ENCODE peak calls at places on chromosomes 2 and 18, in eight cellular contexts. P is neural progenitor cell; H is transverse colon; D is naive thymus-derived CD4-positive, alpha-beta T cell; X is astrocyte; L is psoas muscle; M is adrenal gland; W is heart right ventricle. O is an unnamed sample.
A peak's percentile ranks its signal among the peaks of the same experiment; 100 is the strongest.

GRCh38 chr2:106269591-106270291 is 75.6 kb upstream of the UXS1 start:
- DNase-seq in P (no peak), H (peak; percentile 72), D (peak; percentile 11), X (no peak), L (peak; percentile 24), M (peak; percentile 17), W (peak; percentile 52), O (peak; percentile 28)

GRCh38 chr2:164554487-164554886 is 66.8 kb downstream of the GRB14 start:
- DNase-seq in P (no peak), H (no peak), D (no peak), X (no peak), L (no peak), M (no peak), W (no peak), O (no peak)

GRCh38 chr2:26299488-26300092 is 46.4 kb upstream of the SELENOI start:
- DNase-seq in P (peak; percentile 67), H (peak; percentile 30), D (peak; percentile 53), X (peak; percentile 53), L (no peak), M (peak; percentile 23), W (no peak), O (no peak)

GRCh38 chr2:31526946-31527345 is 53.8 kb downstream of the SRD5A2 start:
- DNase-seq in P (no peak), H (no peak), D (no peak), X (no peak), L (no peak), M (no peak), W (no peak), O (no peak)

GRCh38 chr18:46294325-46294724 is 190.1 kb downstream of the HAUS1 start:
- DNase-seq in P (no peak), H (no peak), D (no peak), X (no peak), L (no peak), M (no peak), W (no peak), O (no peak)

GRCh38 chr18:6414118-6414722 is 491 bp downstream of the L3MBTL4 start:
- DNase-seq in P (peak; percentile 67), H (peak; percentile 83), D (no peak), X (no peak), L (peak; percentile 69), M (peak; percentile 78), W (peak; percentile 60), O (peak; percentile 72)

GRCh38 chr2:180180511-180180910 is 173.4 kb upstream of the CWC22 start:
- DNase-seq in P (no peak), H (no peak), D (no peak), X (no peak), L (no peak), M (no peak), W (no peak), O (no peak)

GRCh38 chr2:241131531-241131930 is 17.7 kb downstream of the PASK start:
- DNase-seq in P (no peak), H (no peak), D (no peak), X (no peak), L (no peak), M (no peak), W (no peak), O (peak; percentile 34)

GRCh38 chr2:120430501-120430830 is 84.5 kb downstream of the INHBB start:
- DNase-seq in P (no peak), H (no peak), D (no peak), X (no peak), L (no peak), M (no peak), W (no peak), O (no peak)

GRCh38 chr2:100983684-100984310 is 18.3 kb upstream of the RPL31 start:
- DNase-seq in P (no peak), H (no peak), D (no peak), X (no peak), L (no peak), M (no peak), W (no peak), O (no peak)

GRCh38 chr2:30789670-30790210 is 17.5 kb downstream of the CAPN13 start:
- DNase-seq in P (no peak), H (no peak), D (no peak), X (no peak), L (no peak), M (no peak), W (no peak), O (no peak)

GRCh38 chr18:31740180-31740579 is 20.5 kb downstream of the SLC25A52 start:
- DNase-seq in P (no peak), H (no peak), D (no peak), X (no peak), L (no peak), M (no peak), W (no peak), O (no peak)

GRCh38 chr2:54574107-54574859 is 118.2 kb downstream of the SPTBN1 start:
- DNase-seq in P (no peak), H (peak; percentile 83), D (peak; percentile 84), X (peak; percentile 56), L (peak; percentile 37), M (peak; percentile 86), W (no peak), O (no peak)

DNA sequence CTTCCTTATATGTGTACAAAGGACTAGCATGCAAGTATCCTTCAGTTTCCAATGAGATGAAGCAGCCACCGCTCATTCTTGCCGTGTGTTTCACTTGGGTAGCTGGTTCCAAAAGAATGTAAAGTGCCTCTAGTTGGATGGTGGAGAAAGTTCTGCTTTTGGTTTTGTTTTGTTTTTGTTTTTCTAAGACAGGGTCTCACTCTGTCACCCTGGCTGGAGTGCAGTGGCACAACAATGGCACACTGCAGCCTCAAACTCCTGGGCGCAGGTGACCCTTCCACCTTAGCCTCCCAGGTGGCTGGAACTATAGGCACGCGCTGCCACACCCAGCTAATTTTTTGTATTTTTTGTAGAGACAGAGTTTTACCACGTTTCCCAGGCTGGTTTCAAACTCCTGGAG is 8.3 kb downstream of the ANXA4 start:
- DNase-seq in P (no peak), H (no peak), D (no peak), X (no peak), L (no peak), M (no peak), W (no peak), O (no peak)
- H3K4me1 ChIP-seq in P (no peaks in the 10 kb centered on the region), H (peaks cover 17% of the 10 kb centered on the region), D (no peaks in the 10 kb centered on the region), X (no peaks in the 10 kb centered on the region), L (no peaks in the 10 kb centered on the region), M (no peaks in the 10 kb centered on the region), W (no peaks in the 10 kb centered on the region), O (peaks cover 58% of the 10 kb centered on the region)

GRCh38 chr2:46548521-46549144 is 69.3 kb downstream of the TMEM247 start:
- DNase-seq in P (no peak), H (no peak), D (no peak), X (no peak), L (no peak), M (no peak), W (no peak), O (no peak)

GRCh38 chr2:46549159-46549902 is 70.0 kb downstream of the TMEM247 start:
- DNase-seq in P (no peak), H (peak; percentile 35), D (no peak), X (no peak), L (no peak), M (no peak), W (no peak), O (no peak)

GRCh38 chr2:46552528-46552927 is 73.2 kb downstream of the TMEM247 start:
- DNase-seq in P (no peak), H (no peak), D (no peak), X (no peak), L (no peak), M (no peak), W (no peak), O (no peak)

GRCh38 chr2:46552086-46552485 is 72.7 kb downstream of the TMEM247 start:
- DNase-seq in P (no peak), H (no peak), D (no peak), X (no peak), L (no peak), M (no peak), W (no peak), O (no peak)

DNA sequence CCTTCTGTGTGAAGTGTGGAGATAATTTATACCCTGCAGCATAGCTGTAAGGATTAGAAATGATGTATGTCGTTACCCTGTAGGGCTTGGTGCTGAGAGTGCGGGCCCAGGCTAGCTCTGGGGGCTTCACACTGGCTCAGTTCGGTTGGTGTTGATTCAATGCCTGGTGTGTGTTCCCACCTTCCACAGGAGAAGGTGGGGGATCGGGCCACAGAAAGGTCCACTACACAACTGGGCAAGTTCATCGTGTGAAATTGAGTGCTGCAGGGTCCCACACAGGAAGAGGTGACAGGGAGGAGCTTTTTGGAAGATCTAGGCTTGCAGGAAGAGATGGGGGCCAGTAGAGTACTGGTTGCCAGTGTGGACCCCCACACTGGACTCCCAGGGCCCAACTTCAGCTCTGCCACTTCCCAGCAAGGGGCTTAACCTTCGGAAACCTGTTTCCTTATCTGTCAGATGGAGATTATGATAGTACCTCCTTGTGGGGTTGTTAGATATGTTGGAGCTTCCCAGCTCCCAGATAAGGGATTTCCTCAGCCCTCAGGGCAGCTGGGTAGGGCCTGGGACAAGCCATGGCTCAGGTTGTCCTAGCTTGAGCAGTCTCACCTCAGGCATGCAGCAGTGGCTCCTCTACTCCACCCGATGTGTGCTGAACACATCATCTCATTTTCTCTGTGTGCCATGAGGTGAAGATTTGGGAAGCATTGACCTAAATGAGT is 71.5 kb downstream of the TMEM247 start:
- DNase-seq in P (no peak), H (no peak), D (no peak), X (no peak), L (no peak), M (no peak), W (no peak), O (no peak)
- H3K4me1 ChIP-seq in P (peaks cover 17% of the 10 kb centered on the region), H (peaks cover 30% of the 10 kb centered on the region), D (peaks cover 7% of the 10 kb centered on the region), X (no peaks in the 10 kb centered on the region), L (peaks cover 94% of the 10 kb centered on the region), M (no peaks in the 10 kb centered on the region), W (peaks cover 87% of the 10 kb centered on the region), O (no peaks in the 10 kb centered on the region)

DNA sequence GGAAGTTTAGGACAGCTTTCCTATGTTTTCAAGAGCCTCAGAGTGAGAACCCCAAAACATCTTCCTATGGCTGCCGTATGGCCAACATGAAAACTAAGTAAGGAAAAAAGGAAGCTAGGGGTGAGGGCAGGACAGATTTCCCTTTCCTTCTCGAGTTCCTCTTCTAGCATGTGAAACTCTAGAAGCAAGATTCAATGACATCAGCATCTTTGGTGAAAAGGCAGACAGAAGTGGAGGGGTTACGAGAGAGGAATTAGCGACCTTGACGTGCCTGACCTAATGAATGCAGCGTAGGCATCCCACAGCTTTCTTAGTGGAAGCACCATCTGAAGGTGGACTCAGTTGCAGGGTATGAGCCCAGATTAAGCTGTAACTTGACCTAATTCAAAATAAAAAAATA is 47.9 kb upstream of the PELI1 start:
- DNase-seq in P (no peak), H (no peak), D (no peak), X (no peak), L (no peak), M (no peak), W (no peak), O (no peak)
- H3K4me1 ChIP-seq in P (peaks cover 25% of the 10 kb centered on the region), H (peaks cover 23% of the 10 kb centered on the region), D (no peaks in the 10 kb centered on the region), X (no peaks in the 10 kb centered on the region), L (no peaks in the 10 kb centered on the region), M (no peaks in the 10 kb centered on the region), W (no peaks in the 10 kb centered on the region), O (no peaks in the 10 kb centered on the region)

GRCh38 chr2:237868631-237869356 is 9.4 kb downstream of the RAMP1 start:
- DNase-seq in P (no peak), H (no peak), D (no peak), X (peak; percentile 73), L (no peak), M (no peak), W (no peak), O (no peak)
- H3K4me1 ChIP-seq in P (peaks cover 6% of the 10 kb centered on the region), H (peaks cover 17% of the 10 kb centered on the region), D (peaks cover 4% of the 10 kb centered on the region), X (peaks cover 34% of the 10 kb centered on the region), L (peaks cover 53% of the 10 kb centered on the region), M (no peaks in the 10 kb centered on the region), W (peaks cover 31% of the 10 kb centered on the region), O (peaks cover 96% of the 10 kb centered on the region)